ENCODE peak calls at places on chromosomes 5 and 9, in six cellular contexts. One of them, this sample, is unnamed.

GRCh38 chr5:93381057-93381456 is 200.0 kb downstream of the NR2F1-AS1 start:
- DNase-seq in activated T-helper 1 cell treated with anti-CD3 and anti-CD28 coated beads, Interleukin-12 subunit alpha, Interleukin-12 subunit beta, Interleukin-2, Interleukin-4 antibody, amounts not matched to agents 30 ng/mL and 10 ng/mL and 1 ng/mL, durations not matched to agents 14 hours and 24 hours and 36 hours: no peak
- DNase-seq in naive thymus-derived CD8-positive, alpha-beta T cell: no peak
- DNase-seq in astrocyte of the cerebellum: no peak
- DNase-seq in GM10248: no peak
- DNase-seq in HEK293T: peak
- DNase-seq in this sample: no peak

GRCh38 chr5:173094012-173094661 is 38.0 kb downstream of the CREBRF start:
- DNase-seq in astrocyte of the cerebellum: peak
- DNase-seq in activated T-helper 1 cell treated with anti-CD3 and anti-CD28 coated beads, Interleukin-12 subunit alpha, Interleukin-12 subunit beta, Interleukin-2, Interleukin-4 antibody, amounts not matched to agents 30 ng/mL and 10 ng/mL and 1 ng/mL, durations not matched to agents 14 hours and 24 hours and 36 hours: no peak
- DNase-seq in naive thymus-derived CD8-positive, alpha-beta T cell: no peak
- DNase-seq in GM10248: no peak
- DNase-seq in HEK293T: no peak
- DNase-seq in this sample: no peak

GRCh38 chr9:136138566-136138965 is 19.9 kb upstream of the TMEM250 start:
- DNase-seq in naive thymus-derived CD8-positive, alpha-beta T cell: peak
- DNase-seq in astrocyte of the cerebellum: no peak
- DNase-seq in activated T-helper 1 cell treated with anti-CD3 and anti-CD28 coated beads, Interleukin-12 subunit alpha, Interleukin-12 subunit beta, Interleukin-2, Interleukin-4 antibody, amounts not matched to agents 30 ng/mL and 10 ng/mL and 1 ng/mL, durations not matched to agents 14 hours and 24 hours and 36 hours: no peak
- DNase-seq in GM10248: no peak
- DNase-seq in HEK293T: peak
- DNase-seq in this sample: peak

GRCh38 chr9:129697111-129697955 is 31.9 kb downstream of the PRRX2 start:
- DNase-seq in HEK293T: peak
- DNase-seq in astrocyte of the cerebellum: no peak
- DNase-seq in naive thymus-derived CD8-positive, alpha-beta T cell: no peak
- DNase-seq in GM10248: no peak
- DNase-seq in activated T-helper 1 cell treated with anti-CD3 and anti-CD28 coated beads, Interleukin-12 subunit alpha, Interleukin-12 subunit beta, Interleukin-2, Interleukin-4 antibody, amounts not matched to agents 30 ng/mL and 10 ng/mL and 1 ng/mL, durations not matched to agents 14 hours and 24 hours and 36 hours: no peak
- DNase-seq in this sample: peak

GRCh38 chr5:135877570-135878155 is 18.0 kb downstream of the IL9 start:
- DNase-seq in GM10248: no peak
- DNase-seq in HEK293T: no peak
- DNase-seq in astrocyte of the cerebellum: no peak
- DNase-seq in activated T-helper 1 cell treated with anti-CD3 and anti-CD28 coated beads, Interleukin-12 subunit alpha, Interleukin-12 subunit beta, Interleukin-2, Interleukin-4 antibody, amounts not matched to agents 30 ng/mL and 10 ng/mL and 1 ng/mL, durations not matched to agents 14 hours and 24 hours and 36 hours: no peak
- DNase-seq in naive thymus-derived CD8-positive, alpha-beta T cell: no peak
- DNase-seq in this sample: no peak

GRCh38 chr5:7837401-7837800 is 13.5 kb downstream of the CFAP90 start:
- DNase-seq in GM10248: no peak
- DNase-seq in naive thymus-derived CD8-positive, alpha-beta T cell: no peak
- DNase-seq in astrocyte of the cerebellum: no peak
- DNase-seq in activated T-helper 1 cell treated with anti-CD3 and anti-CD28 coated beads, Interleukin-12 subunit alpha, Interleukin-12 subunit beta, Interleukin-2, Interleukin-4 antibody, amounts not matched to agents 30 ng/mL and 10 ng/mL and 1 ng/mL, durations not matched to agents 14 hours and 24 hours and 36 hours: no peak
- DNase-seq in HEK293T: no peak
- DNase-seq in this sample: no peak

GRCh38 chr5:180343110-180343845 is 9.9 kb downstream of the GFPT2 start:
- DNase-seq in naive thymus-derived CD8-positive, alpha-beta T cell: no peak
- DNase-seq in astrocyte of the cerebellum: peak
- DNase-seq in activated T-helper 1 cell treated with anti-CD3 and anti-CD28 coated beads, Interleukin-12 subunit alpha, Interleukin-12 subunit beta, Interleukin-2, Interleukin-4 antibody, amounts not matched to agents 30 ng/mL and 10 ng/mL and 1 ng/mL, durations not matched to agents 14 hours and 24 hours and 36 hours: no peak
- DNase-seq in GM10248: no peak
- DNase-seq in HEK293T: no peak
- DNase-seq in this sample: no peak

GRCh38 chr5:168936511-168936910 is 357.3 kb upstream of the PANK3 start:
- DNase-seq in HEK293T: no peak
- DNase-seq in activated T-helper 1 cell treated with anti-CD3 and anti-CD28 coated beads, Interleukin-12 subunit alpha, Interleukin-12 subunit beta, Interleukin-2, Interleukin-4 antibody, amounts not matched to agents 30 ng/mL and 10 ng/mL and 1 ng/mL, durations not matched to agents 14 hours and 24 hours and 36 hours: no peak
- DNase-seq in naive thymus-derived CD8-positive, alpha-beta T cell: no peak
- DNase-seq in astrocyte of the cerebellum: no peak
- DNase-seq in GM10248: no peak
- DNase-seq in this sample: no peak

GRCh38 chr5:39801306-39801705 is 376.5 kb upstream of the DAB2 start:
- DNase-seq in activated T-helper 1 cell treated with anti-CD3 and anti-CD28 coated beads, Interleukin-12 subunit alpha, Interleukin-12 subunit beta, Interleukin-2, Interleukin-4 antibody, amounts not matched to agents 30 ng/mL and 10 ng/mL and 1 ng/mL, durations not matched to agents 14 hours and 24 hours and 36 hours: no peak
- DNase-seq in naive thymus-derived CD8-positive, alpha-beta T cell: no peak
- DNase-seq in astrocyte of the cerebellum: no peak
- DNase-seq in GM10248: no peak
- DNase-seq in HEK293T: no peak
- DNase-seq in this sample: no peak

This sample was measured in endothelial cell.